ENCODE peak calls at places on chromosomes 12 and 14, in nine cellular contexts. L is CD4-positive, CD25-positive, alpha-beta regulatory T cell; C is T-helper 9 cell; H is HuH-7; V is activated effector memory CD4-positive, alpha-beta T cell treated with Interleukin-2 at 50 U/mL for 16 hours; R is C1 segment of cervical spinal cord; J is EL; D is activated CD4-positive, alpha-beta T cell treated with anti-CD3 and anti-CD28 coated beads, Interleukin-2, amount 50 U/mL, for 1 hour; M is stomach. Y is an unnamed sample.

GRCh38 chr14:105486974-105487448 is 325 bp downstream of the CRIP1 start:
- DNase-seq in V (peak), D (peak), R (no peak), J (no peak), C (peak), L (peak), H (no peak), M (no peak), Y (no peak)

GRCh38 chr12:122137681-122138080 is 36.3 kb downstream of the IL31 start:
- DNase-seq in L (no peak), C (no peak), J (no peak), V (no peak), R (no peak), M (no peak), D (no peak), H (no peak), Y (no peak)

GRCh38 chr14:80787876-80788275 is 153.7 kb downstream of the CEP128 start:
- DNase-seq in D (no peak), M (no peak), R (no peak), J (peak), L (no peak), V (no peak), C (no peak), H (no peak), Y (no peak)

GRCh38 chr12:70317781-70318180 is 48.3 kb upstream of the KCNMB4 start:
- DNase-seq in L (no peak), H (no peak), C (no peak), D (no peak), V (no peak), M (no peak), R (no peak), J (no peak), Y (no peak)

GRCh38 chr12:9064815-9065606 is 50.7 kb downstream of the A2M start:
- DNase-seq in L (no peak), M (peak), R (peak), J (peak), V (no peak), H (peak), D (no peak), C (no peak), Y (peak)

GRCh38 chr14:100164808-100165207 is 5.4 kb upstream of the DEGS2 start:
- DNase-seq in V (no peak), D (no peak), M (no peak), H (no peak), C (no peak), J (no peak), R (no peak), L (no peak), Y (no peak)

GRCh38 chr14:68549057-68549421 is 243.8 kb downstream of the ZFP36L1 start:
- DNase-seq in H (no peak), J (peak), R (no peak), D (no peak), V (no peak), L (no peak), C (no peak), M (no peak), Y (no peak)

GRCh38 chr12:113136128-113136989 is 798 bp upstream of the RASAL1 start:
- DNase-seq in D (peak), M (peak), C (peak), J (no peak), R (no peak), V (peak), L (peak), H (no peak), Y (peak)

GRCh38 chr12:53935562-53936341 is 2.9 kb upstream of the HOXC13 start:
- DNase-seq in V (no peak), L (no peak), R (no peak), H (no peak), J (no peak), D (no peak), C (no peak), M (no peak), Y (no peak)

GRCh38 chr14:85131523-85131922 is 398.4 kb upstream of the FLRT2 start:
- DNase-seq in D (no peak), C (no peak), V (no peak), M (peak), H (peak), L (no peak), R (no peak), J (no peak), Y (no peak)

GRCh38 chr12:49092086-49092815 is 2.4 kb downstream of the DHH start:
- DNase-seq in L (peak), M (no peak), C (peak), V (peak), D (peak), H (peak), J (peak), R (no peak), Y (peak)

GRCh38 chr14:54223978-54224377 is 172.8 kb upstream of the CDKN3 start:
- DNase-seq in J (no peak), H (no peak), D (no peak), L (no peak), V (no peak), R (no peak), M (no peak), C (no peak), Y (no peak)

GRCh38 chr12:125331342-125332052 is 266.3 kb downstream of the AACS start:
- DNase-seq in R (no peak), L (no peak), V (no peak), D (no peak), H (peak), C (no peak), M (no peak), J (no peak), Y (no peak)

GRCh38 chr12:57579677-57580465 is 11.1 kb upstream of the PIP4K2C start:
- DNase-seq in M (no peak), H (peak), L (no peak), J (no peak), R (no peak), D (no peak), C (no peak), V (no peak), Y (no peak)

GRCh38 chr14:103522028-103522581 is 525 bp downstream of the CKB start:
- DNase-seq in J (peak), C (no peak), H (no peak), V (no peak), R (no peak), M (no peak), D (no peak), L (no peak), Y (no peak)

GRCh38 chr14:77088219-77088618 is 9.8 kb upstream of the CIPC start:
- DNase-seq in H (no peak), R (no peak), M (peak), C (no peak), V (no peak), J (no peak), L (peak), D (no peak), Y (no peak)

GRCh38 chr14:50734950-50735697 is 67.0 kb upstream of the SAV1 start:
- DNase-seq in D (no peak), J (peak), V (no peak), M (no peak), H (no peak), C (no peak), R (no peak), L (no peak), Y (no peak)

GRCh38 chr12:31749024-31749704 is 20.3 kb upstream of the AMN1 start:
- DNase-seq in V (peak), C (peak), J (peak), H (peak), R (no peak), D (peak), M (peak), L (peak), Y (no peak)

GRCh38 chr14:55814873-55815272 is 234.9 kb downstream of the KTN1 start:
- DNase-seq in M (no peak), C (no peak), R (no peak), V (no peak), H (no peak), J (peak), L (peak), D (no peak), Y (no peak)